ENCODE peak calls at places on chromosomes 12 and 14, in four cellular contexts. V, T, D and O are unnamed samples.
A peak's percentile ranks its signal among the peaks of the same experiment; 100 is the strongest.

GRCh38 chr12:848519-849191 is 96.3 kb downstream of the WNK1 start:
- DNase-seq in T (peak; percentile 62), D (no peak), V (no peak), O (no peak)

GRCh38 chr12:2640281-2640680 is 154.5 kb upstream of the FKBP4 start:
- DNase-seq in T (no peak), V (peak; percentile 29), D (no peak), O (no peak)

GRCh38 chr14:56120091-56120632 is 2.0 kb downstream of the PELI2 start:
- DNase-seq in T (peak; percentile 46), D (no peak), V (no peak), O (no peak)

GRCh38 chr12:132520421-132521199 is 30.7 kb downstream of the FBRSL1 start:
- DNase-seq in T (no peak), D (no peak), V (no peak), O (no peak)

GRCh38 chr14:74510955-74511354 is 17.4 kb downstream of the ISCA2 start:
- DNase-seq in V (peak; percentile 43), D (peak; percentile 62), T (peak; percentile 81), O (peak; percentile 22)

GRCh38 chr12:53173085-53173715 is 7.3 kb upstream of the ZNF740 start:
- DNase-seq in T (peak; percentile 53), V (no peak), D (no peak), O (no peak)

GRCh38 chr12:131057211-131057721 is 103.6 kb downstream of the ADGRD1 start:
- DNase-seq in V (no peak), D (peak; percentile 21), T (no peak), O (no peak)

GRCh38 chr12:41681898-41682297 is 462.8 kb downstream of the GXYLT1 start:
- DNase-seq in V (no peak), D (no peak), T (no peak), O (no peak)

GRCh38 chr12:124699878-124700277 is 132.5 kb upstream of the NCOR2 start:
- DNase-seq in D (no peak), T (no peak), V (no peak), O (no peak)

GRCh38 chr14:91170504-91171121 is 56.7 kb downstream of the DGLUCY start:
- DNase-seq in T (peak; percentile 25), V (no peak), D (peak; percentile 45), O (peak; percentile 61)

GRCh38 chr14:61399365-61399764 is 78.0 kb downstream of the PRKCH start:
- DNase-seq in V (no peak), D (no peak), T (no peak), O (no peak)
- TF ChIP-seq POLR2A in V (no peak), D (no peak), T (no peak), O (no peak)

GRCh38 chr14:85514487-85514886 is 15.5 kb upstream of the FLRT2 start:
- DNase-seq in V (no peak), T (no peak), D (no peak), O (no peak)
- H3K4me3 ChIP-seq in V (no peak overlapping the region), T (no peak overlapping the region), D (no peak overlapping the region), O (no peak overlapping the region)

GRCh38 chr12:49534806-49535278 is 4.0 kb upstream of the KCNH3 start:
- DNase-seq in T (no peak), V (no peak), D (no peak), O (no peak)
- H3K9me3 ChIP-seq in T (no peaks in the 10 kb centered on the region), V (no peaks in the 10 kb centered on the region), D (no peaks in the 10 kb centered on the region), O (no peaks in the 10 kb centered on the region)

GRCh38 chr14:77046706-77047105 is 18.2 kb upstream of the IRF2BPL start:
- DNase-seq in V (no peak), T (no peak), D (no peak), O (no peak)
- TF ChIP-seq POLR2A in V (no peak), T (no peak), D (no peak), O (no peak)

DNA sequence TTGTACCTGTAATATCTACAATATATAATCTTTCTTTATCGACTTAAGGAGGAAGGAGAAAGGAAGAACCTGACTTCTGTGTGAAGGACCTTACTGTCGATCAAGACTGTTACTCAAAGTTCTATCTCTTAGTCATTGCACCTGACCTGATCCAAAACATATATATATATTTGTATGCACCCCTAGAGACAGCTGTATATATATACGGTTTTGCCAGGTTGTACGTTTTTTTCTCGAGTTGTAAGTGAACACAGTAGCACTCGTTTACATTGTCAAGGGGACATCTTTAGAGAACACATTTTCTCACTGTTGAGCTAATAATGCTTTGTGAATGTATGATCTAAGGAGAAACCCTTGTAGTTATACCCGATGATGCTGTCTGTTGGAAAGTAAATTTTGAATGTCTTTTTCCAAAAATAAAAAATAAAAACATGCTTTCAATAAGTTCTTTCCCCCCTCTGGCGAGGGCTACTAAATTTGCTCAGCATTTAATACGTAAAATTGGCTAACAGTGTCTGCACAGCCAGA is 536 bp upstream of the SLC35E3 start:
- DNase-seq in D (no peak), T (no peak), V (no peak), O (no peak)
- H3K4me3 ChIP-seq in D (peak overlapping the region; percentile 63), T (peak overlapping the region; percentile 77), V (peak overlapping the region; percentile 71), O (peak overlapping the region; percentile 88)

GRCh38 chr14:97747282-97747681 is 950.1 kb downstream of the VRK1 start:
- DNase-seq in T (no peak), V (no peak), D (no peak), O (no peak)
- H3K9me3 ChIP-seq in T (peaks cover 12% of the 10 kb centered on the region), V (no peaks in the 10 kb centered on the region), D (no peaks in the 10 kb centered on the region), O (no peaks in the 10 kb centered on the region)

DNA sequence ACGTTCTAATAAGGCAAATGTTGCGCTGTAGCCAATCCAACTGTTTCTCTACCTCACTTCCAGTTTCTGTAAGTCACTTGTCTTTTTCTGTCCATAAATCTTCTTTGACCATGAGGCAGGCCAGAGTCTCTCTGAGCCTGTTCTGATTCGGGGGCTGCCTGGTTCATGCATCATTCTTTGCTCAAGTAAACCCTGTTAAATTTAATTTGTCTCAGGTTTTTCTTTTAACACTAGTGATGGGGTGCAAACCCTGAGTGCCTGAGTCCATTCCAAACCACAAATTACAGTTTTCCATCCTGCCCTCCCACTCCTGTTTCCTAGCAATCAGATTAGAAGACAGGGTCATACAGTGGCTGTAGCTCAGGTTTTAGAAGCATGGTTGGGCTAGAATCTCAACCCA is 41.9 kb downstream of the VWF start:
- DNase-seq in V (no peak), D (no peak), T (no peak), O (no peak)
- TF ChIP-seq POLR2A in V (no peak), D (no peak), T (no peak), O (no peak)

DNA sequence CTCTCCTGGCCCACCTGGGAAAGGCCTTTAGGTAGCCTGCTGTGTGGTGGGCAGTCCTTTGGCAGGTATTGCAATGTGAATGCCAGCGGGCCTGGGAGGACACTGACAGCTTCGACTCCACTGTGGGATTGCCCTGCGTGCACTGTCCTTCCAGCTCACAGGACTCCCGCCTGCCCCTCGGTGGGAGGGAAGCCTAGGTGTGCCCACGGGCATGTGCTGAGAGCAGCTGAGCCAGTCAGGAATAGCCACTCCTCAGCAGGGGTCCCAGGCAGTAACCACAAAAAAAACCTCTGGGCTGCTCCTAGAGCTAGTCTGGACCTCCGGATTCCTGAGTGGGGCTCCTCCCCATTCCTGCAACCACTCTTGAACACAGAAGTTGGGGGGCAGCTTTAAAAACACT is 278.2 kb downstream of the FOXN3 start:
- DNase-seq in V (no peak), T (no peak), D (no peak), O (no peak)
- H3K4me3 ChIP-seq in V (no peak overlapping the region), T (no peak overlapping the region), D (no peak overlapping the region), O (no peak overlapping the region)